ENCODE peak calls at places on chromosomes 12 and 14, in six cellular contexts. One of them, this sample, is unnamed.

GRCh38 chr14:96847451-96847850 is 50.3 kb downstream of the VRK1 start:
- DNase-seq in hepatocyte: no peak
- DNase-seq in SK-N-SH: no peak
- DNase-seq in CD4-positive, CD25-positive, alpha-beta regulatory T cell: no peak
- DNase-seq in stomach: no peak
- DNase-seq in Peyer's patch: no peak
- DNase-seq in this sample: no peak

GRCh38 chr12:15322164-15323054 is at the start of gene PTPRO:
- DNase-seq in hepatocyte: peak
- DNase-seq in SK-N-SH: peak
- DNase-seq in CD4-positive, CD25-positive, alpha-beta regulatory T cell: no peak
- DNase-seq in stomach: no peak
- DNase-seq in Peyer's patch: no peak
- DNase-seq in this sample: no peak

GRCh38 chr14:53043107-53043704 is 92.4 kb upstream of the FERMT2 start:
- DNase-seq in hepatocyte: no peak
- DNase-seq in SK-N-SH: no peak
- DNase-seq in CD4-positive, CD25-positive, alpha-beta regulatory T cell: no peak
- DNase-seq in stomach: no peak
- DNase-seq in Peyer's patch: no peak
- DNase-seq in this sample: no peak

GRCh38 chr12:50401383-50402155 is 884 bp downstream of the LARP4 start:
- DNase-seq in hepatocyte: peak
- DNase-seq in SK-N-SH: no peak
- DNase-seq in CD4-positive, CD25-positive, alpha-beta regulatory T cell: no peak
- DNase-seq in stomach: no peak
- DNase-seq in Peyer's patch: no peak
- DNase-seq in this sample: peak

GRCh38 chr14:89065879-89066278 is 241.4 kb downstream of the TTC8 start:
- DNase-seq in hepatocyte: no peak
- DNase-seq in SK-N-SH: no peak
- DNase-seq in CD4-positive, CD25-positive, alpha-beta regulatory T cell: no peak
- DNase-seq in stomach: no peak
- DNase-seq in Peyer's patch: no peak
- DNase-seq in this sample: no peak

GRCh38 chr12:8665729-8666128 is 3.1 kb upstream of the MFAP5 start:
- DNase-seq in hepatocyte: no peak
- DNase-seq in SK-N-SH: no peak
- DNase-seq in CD4-positive, CD25-positive, alpha-beta regulatory T cell: no peak
- DNase-seq in stomach: no peak
- DNase-seq in Peyer's patch: no peak
- DNase-seq in this sample: no peak

GRCh38 chr14:99592933-99593753 is 10.9 kb downstream of the CCDC85C start:
- DNase-seq in hepatocyte: no peak
- DNase-seq in SK-N-SH: no peak
- DNase-seq in CD4-positive, CD25-positive, alpha-beta regulatory T cell: no peak
- DNase-seq in stomach: no peak
- DNase-seq in Peyer's patch: no peak
- DNase-seq in this sample: no peak

GRCh38 chr12:93245543-93245942 is 132.2 kb upstream of the NUDT4 start:
- DNase-seq in hepatocyte: no peak
- DNase-seq in SK-N-SH: no peak
- DNase-seq in CD4-positive, CD25-positive, alpha-beta regulatory T cell: no peak
- DNase-seq in stomach: no peak
- DNase-seq in Peyer's patch: no peak
- DNase-seq in this sample: no peak

GRCh38 chr12:97595423-97595822 is 132.8 kb downstream of the RMST start:
- DNase-seq in hepatocyte: no peak
- DNase-seq in SK-N-SH: no peak
- DNase-seq in CD4-positive, CD25-positive, alpha-beta regulatory T cell: no peak
- DNase-seq in stomach: no peak
- DNase-seq in Peyer's patch: no peak
- DNase-seq in this sample: no peak

GRCh38 chr12:5388581-5389535 is 43.0 kb upstream of the NTF3 start:
- DNase-seq in hepatocyte: no peak
- DNase-seq in SK-N-SH: no peak
- DNase-seq in CD4-positive, CD25-positive, alpha-beta regulatory T cell: no peak
- DNase-seq in stomach: no peak
- DNase-seq in Peyer's patch: no peak
- DNase-seq in this sample: no peak

GRCh38 chr14:64478634-64479250 is 13.4 kb downstream of the AKAP5 start:
- DNase-seq in hepatocyte: no peak
- DNase-seq in SK-N-SH: peak
- DNase-seq in CD4-positive, CD25-positive, alpha-beta regulatory T cell: no peak
- DNase-seq in stomach: no peak
- DNase-seq in Peyer's patch: no peak
- DNase-seq in this sample: no peak

GRCh38 chr12:103677905-103678304 is 90.8 kb downstream of the STAB2 start:
- DNase-seq in hepatocyte: no peak
- DNase-seq in SK-N-SH: no peak
- DNase-seq in CD4-positive, CD25-positive, alpha-beta regulatory T cell: no peak
- DNase-seq in stomach: no peak
- DNase-seq in Peyer's patch: no peak
- DNase-seq in this sample: no peak

GRCh38 chr14:84442481-84442880 is 1087.5 kb upstream of the FLRT2 start:
- DNase-seq in hepatocyte: no peak
- DNase-seq in SK-N-SH: no peak
- DNase-seq in CD4-positive, CD25-positive, alpha-beta regulatory T cell: no peak
- DNase-seq in stomach: no peak
- DNase-seq in Peyer's patch: no peak
- DNase-seq in this sample: no peak

GRCh38 chr14:24673534-24674203 is 39.7 kb upstream of the GZMB start:
- DNase-seq in hepatocyte: no peak
- DNase-seq in SK-N-SH: no peak
- DNase-seq in CD4-positive, CD25-positive, alpha-beta regulatory T cell: peak
- DNase-seq in stomach: no peak
- DNase-seq in Peyer's patch: no peak
- DNase-seq in this sample: no peak

GRCh38 chr12:116121453-116121871 is 156.0 kb downstream of the MED13L start:
- DNase-seq in hepatocyte: no peak
- DNase-seq in SK-N-SH: no peak
- DNase-seq in CD4-positive, CD25-positive, alpha-beta regulatory T cell: no peak
- DNase-seq in stomach: no peak
- DNase-seq in Peyer's patch: no peak
- DNase-seq in this sample: no peak

GRCh38 chr12:113347107-113347506 is 11.3 kb upstream of the PLBD2 start:
- DNase-seq in hepatocyte: no peak
- DNase-seq in SK-N-SH: no peak
- DNase-seq in CD4-positive, CD25-positive, alpha-beta regulatory T cell: no peak
- DNase-seq in stomach: no peak
- DNase-seq in Peyer's patch: no peak
- DNase-seq in this sample: no peak

GRCh38 chr12:4421590-4422031 is 24.0 kb downstream of the FGF6 start:
- DNase-seq in hepatocyte: peak
- DNase-seq in SK-N-SH: peak
- DNase-seq in CD4-positive, CD25-positive, alpha-beta regulatory T cell: peak
- DNase-seq in stomach: no peak
- DNase-seq in Peyer's patch: no peak
- DNase-seq in this sample: no peak

GRCh38 chr12:546920-547845 is 87.4 kb downstream of the B4GALNT3 start:
- DNase-seq in hepatocyte: peak
- DNase-seq in SK-N-SH: peak
- DNase-seq in CD4-positive, CD25-positive, alpha-beta regulatory T cell: peak
- DNase-seq in stomach: peak
- DNase-seq in Peyer's patch: peak
- DNase-seq in this sample: no peak

GRCh38 chr14:21960636-21961035 is 287.0 kb upstream of the OR4E1 start:
- DNase-seq in hepatocyte: no peak
- DNase-seq in SK-N-SH: no peak
- DNase-seq in CD4-positive, CD25-positive, alpha-beta regulatory T cell: no peak
- DNase-seq in stomach: no peak
- DNase-seq in Peyer's patch: no peak
- DNase-seq in this sample: no peak

GRCh38 chr14:106493962-106494823 is 967.8 kb downstream of the TMEM121 start:
- DNase-seq in hepatocyte: no peak
- DNase-seq in SK-N-SH: no peak
- DNase-seq in CD4-positive, CD25-positive, alpha-beta regulatory T cell: no peak
- DNase-seq in stomach: no peak
- DNase-seq in Peyer's patch: no peak
- DNase-seq in this sample: no peak

GRCh38 chr14:54133896-54134295 is 177.3 kb upstream of the BMP4 start:
- DNase-seq in hepatocyte: peak
- DNase-seq in SK-N-SH: no peak
- DNase-seq in CD4-positive, CD25-positive, alpha-beta regulatory T cell: no peak
- DNase-seq in stomach: no peak
- DNase-seq in Peyer's patch: no peak
- DNase-seq in this sample: no peak

GRCh38 chr12:122064034-122064777 is 14.3 kb upstream of the MLXIP start:
- DNase-seq in hepatocyte: peak
- DNase-seq in SK-N-SH: peak
- DNase-seq in CD4-positive, CD25-positive, alpha-beta regulatory T cell: no peak
- DNase-seq in stomach: peak
- DNase-seq in Peyer's patch: peak
- DNase-seq in this sample: peak

GRCh38 chr12:41061189-41061588 is 126.9 kb upstream of the PDZRN4 start:
- DNase-seq in hepatocyte: no peak
- DNase-seq in SK-N-SH: no peak
- DNase-seq in CD4-positive, CD25-positive, alpha-beta regulatory T cell: no peak
- DNase-seq in stomach: no peak
- DNase-seq in Peyer's patch: no peak
- DNase-seq in this sample: no peak

DNA sequence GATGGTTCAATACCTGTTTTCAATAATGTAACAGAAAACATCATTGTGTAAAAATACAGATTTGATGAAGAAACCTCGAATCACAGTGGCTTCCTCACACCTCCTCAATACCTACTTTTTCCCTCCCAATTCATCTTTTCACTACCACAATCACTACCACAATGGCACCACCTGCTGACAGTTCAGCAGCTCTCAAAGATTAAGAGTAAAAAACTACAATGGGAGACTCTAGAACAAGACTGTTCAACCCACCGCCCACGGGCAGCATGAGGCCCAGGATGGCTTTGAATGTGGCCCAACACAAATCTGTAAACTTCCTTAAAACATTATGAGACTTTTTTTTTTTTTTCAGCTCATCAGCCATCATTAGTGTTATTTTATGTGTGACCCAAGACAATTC is 15.2 kb downstream of the MED6 start:
- DNase-seq in hepatocyte: no peak
- DNase-seq in SK-N-SH: no peak
- DNase-seq in CD4-positive, CD25-positive, alpha-beta regulatory T cell: no peak
- DNase-seq in stomach: no peak
- DNase-seq in Peyer's patch: no peak
- DNase-seq in this sample: no peak
- H3K27ac ChIP-seq in hepatocyte: no peak
- H3K27ac ChIP-seq in SK-N-SH: no peak
- H3K27ac ChIP-seq in CD4-positive, CD25-positive, alpha-beta regulatory T cell: no peak
- H3K27ac ChIP-seq in stomach: no peak
- H3K27ac ChIP-seq in Peyer's patch: no peak
- H3K27ac ChIP-seq in this sample: no peak

DNA sequence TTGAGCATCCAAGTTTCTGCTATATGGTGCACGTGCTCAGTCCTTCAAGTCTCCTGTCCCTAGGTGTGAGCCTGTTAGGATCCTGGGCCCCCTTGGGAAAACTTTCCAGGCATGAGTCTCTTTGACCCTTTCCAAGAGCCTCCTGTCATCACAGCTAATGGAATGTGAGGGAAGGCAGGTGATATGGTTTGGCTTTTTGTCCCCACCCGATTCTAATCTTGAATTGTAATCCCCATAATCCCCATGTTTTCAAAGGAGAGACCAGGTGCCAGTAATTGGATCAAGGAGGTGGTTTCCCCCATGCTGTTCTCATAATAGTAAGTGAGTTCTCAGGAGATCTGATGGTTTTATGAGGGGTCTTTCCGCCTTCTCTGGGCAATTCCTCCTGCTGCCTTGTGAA is 265.5 kb downstream of the ATP23 start:
- DNase-seq in hepatocyte: no peak
- DNase-seq in SK-N-SH: no peak
- DNase-seq in CD4-positive, CD25-positive, alpha-beta regulatory T cell: no peak
- DNase-seq in stomach: no peak
- DNase-seq in Peyer's patch: no peak
- DNase-seq in this sample: no peak
- H3K27ac ChIP-seq in hepatocyte: no peak
- H3K27ac ChIP-seq in SK-N-SH: no peak
- H3K27ac ChIP-seq in CD4-positive, CD25-positive, alpha-beta regulatory T cell: no peak
- H3K27ac ChIP-seq in stomach: no peak
- H3K27ac ChIP-seq in Peyer's patch: no peak
- H3K27ac ChIP-seq in this sample: no peak

DNA sequence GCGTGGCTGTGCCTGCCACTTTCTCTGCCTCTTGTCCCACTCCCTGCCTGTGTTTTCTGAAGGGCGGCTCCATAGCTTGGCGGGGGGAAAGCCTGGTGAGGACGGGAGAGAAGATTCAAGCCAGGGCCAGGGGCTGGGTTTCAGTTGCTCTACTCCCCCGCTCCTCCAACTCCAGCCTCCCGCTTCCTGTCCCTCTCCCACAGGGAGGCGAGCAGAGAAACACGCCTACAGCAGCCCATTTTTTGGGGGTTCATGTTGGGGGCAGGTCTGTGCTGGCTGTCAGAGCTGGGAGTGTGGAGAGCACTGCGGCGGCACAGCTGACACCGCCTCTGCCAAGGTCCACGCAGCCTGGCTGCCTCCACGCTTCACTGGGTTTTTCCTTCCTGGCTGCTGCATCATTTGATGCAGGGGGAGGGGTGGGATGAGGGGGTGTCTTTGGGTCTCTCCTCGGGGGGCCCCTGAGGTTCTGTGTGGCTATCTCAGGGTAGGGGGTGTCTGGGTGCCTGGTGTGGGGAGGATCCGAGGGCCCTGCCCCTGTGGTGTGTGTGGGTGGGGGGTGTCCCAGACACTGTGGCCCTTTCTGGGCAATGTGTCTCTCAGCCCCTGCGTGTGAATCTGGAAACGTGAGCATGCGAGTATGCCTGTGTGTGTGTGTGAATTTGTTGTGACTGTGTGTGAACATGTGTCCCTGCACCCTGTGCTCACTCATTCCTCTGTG is 10.7 kb upstream of the KRT80 start:
- DNase-seq in hepatocyte: no peak
- DNase-seq in SK-N-SH: no peak
- DNase-seq in CD4-positive, CD25-positive, alpha-beta regulatory T cell: no peak
- DNase-seq in stomach: no peak
- DNase-seq in Peyer's patch: peak
- DNase-seq in this sample: no peak
- H3K27ac ChIP-seq in hepatocyte: peak
- H3K27ac ChIP-seq in SK-N-SH: peak
- H3K27ac ChIP-seq in CD4-positive, CD25-positive, alpha-beta regulatory T cell: no peak
- H3K27ac ChIP-seq in stomach: no peak
- H3K27ac ChIP-seq in Peyer's patch: no peak
- H3K27ac ChIP-seq in this sample: no peak

DNA sequence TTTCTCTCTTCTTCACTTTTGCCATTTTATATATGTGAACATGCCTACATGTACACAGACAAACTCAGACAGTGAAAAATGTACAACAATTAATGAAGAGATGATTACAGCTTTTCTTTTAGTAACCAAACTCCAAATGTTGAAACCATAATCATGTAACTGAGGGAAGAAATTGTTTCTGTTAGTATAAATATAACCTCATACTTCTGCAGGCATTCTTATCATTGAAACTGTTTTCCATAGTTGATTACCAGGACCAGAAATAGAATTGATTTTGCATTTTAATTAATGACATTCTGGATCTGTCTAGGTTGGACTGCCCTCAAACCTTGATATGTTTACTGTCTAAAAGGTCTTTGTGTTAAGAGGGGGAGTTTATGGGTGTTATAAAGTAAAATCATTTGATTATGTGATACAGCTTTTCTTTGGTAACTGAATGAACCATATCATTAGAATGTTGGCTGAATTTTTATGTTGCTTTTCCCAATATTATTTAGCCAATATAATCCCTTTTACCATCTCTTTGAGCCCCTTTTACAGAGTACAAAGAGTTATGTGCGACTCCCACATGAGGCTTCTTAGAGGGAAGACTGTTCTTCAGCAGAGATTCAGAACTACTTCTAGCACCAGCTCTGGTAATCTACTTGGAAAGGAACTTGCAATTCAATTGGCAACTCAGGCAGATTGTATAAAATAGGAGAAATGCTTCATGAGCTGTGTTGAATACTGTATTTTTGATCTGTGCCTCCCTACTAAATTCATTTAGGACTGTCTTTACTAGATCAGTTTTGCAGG is 3.4 kb downstream of the ANO4 start:
- DNase-seq in hepatocyte: no peak
- DNase-seq in SK-N-SH: no peak
- DNase-seq in CD4-positive, CD25-positive, alpha-beta regulatory T cell: no peak
- DNase-seq in stomach: no peak
- DNase-seq in Peyer's patch: no peak
- DNase-seq in this sample: no peak
- H3K27ac ChIP-seq in hepatocyte: no peak
- H3K27ac ChIP-seq in SK-N-SH: no peak
- H3K27ac ChIP-seq in CD4-positive, CD25-positive, alpha-beta regulatory T cell: no peak
- H3K27ac ChIP-seq in stomach: no peak
- H3K27ac ChIP-seq in Peyer's patch: no peak
- H3K27ac ChIP-seq in this sample: no peak